ENCODE peak calls at places on chromosomes 4 and X, in seven cellular contexts. One of them, this sample, is unnamed.

GRCh38 chrX:153873282-153874090 is 12.5 kb downstream of the L1CAM start:
- DNase-seq in HS-27A: no peak
- DNase-seq in EH: no peak
- DNase-seq in hippocampal formation: no peak
- DNase-seq in HEK293T: no peak
- DNase-seq in activated T-cell treated with anti-CD3 and anti-CD28 coated beads, Interleukin-2, amount 50 U/mL, for 48 hours: no peak
- DNase-seq in NCI-H2081: no peak
- DNase-seq in this sample: no peak

GRCh38 chr4:123821861-123822260 is 425.3 kb downstream of the SPRY1 start:
- DNase-seq in HS-27A: no peak
- DNase-seq in EH: peak; percentile 83
- DNase-seq in hippocampal formation: no peak
- DNase-seq in HEK293T: no peak
- DNase-seq in activated T-cell treated with anti-CD3 and anti-CD28 coated beads, Interleukin-2, amount 50 U/mL, for 48 hours: no peak
- DNase-seq in NCI-H2081: no peak
- DNase-seq in this sample: no peak

GRCh38 chrX:129493643-129494042 is 29.6 kb downstream of the SMARCA1 start:
- DNase-seq in HS-27A: no peak
- DNase-seq in EH: peak; percentile 75
- DNase-seq in hippocampal formation: no peak
- DNase-seq in HEK293T: no peak
- DNase-seq in activated T-cell treated with anti-CD3 and anti-CD28 coated beads, Interleukin-2, amount 50 U/mL, for 48 hours: no peak
- DNase-seq in NCI-H2081: no peak
- DNase-seq in this sample: peak; percentile 42

GRCh38 chr4:135227842-135228241 is 1026.3 kb upstream of the PABPC4L start:
- DNase-seq in HS-27A: no peak
- DNase-seq in EH: no peak
- DNase-seq in hippocampal formation: no peak
- DNase-seq in HEK293T: no peak
- DNase-seq in activated T-cell treated with anti-CD3 and anti-CD28 coated beads, Interleukin-2, amount 50 U/mL, for 48 hours: no peak
- DNase-seq in NCI-H2081: no peak
- DNase-seq in this sample: no peak

GRCh38 chrX:129772796-129773431 is 6.8 kb upstream of the SASH3 start:
- DNase-seq in HS-27A: no peak
- DNase-seq in EH: no peak
- DNase-seq in hippocampal formation: no peak
- DNase-seq in HEK293T: no peak
- DNase-seq in activated T-cell treated with anti-CD3 and anti-CD28 coated beads, Interleukin-2, amount 50 U/mL, for 48 hours: no peak
- DNase-seq in NCI-H2081: no peak
- DNase-seq in this sample: no peak

GRCh38 chr4:76060506-76060905 is 14.0 kb upstream of the ART3 start:
- DNase-seq in HS-27A: no peak
- DNase-seq in EH: no peak
- DNase-seq in hippocampal formation: no peak
- DNase-seq in HEK293T: no peak
- DNase-seq in activated T-cell treated with anti-CD3 and anti-CD28 coated beads, Interleukin-2, amount 50 U/mL, for 48 hours: no peak
- DNase-seq in NCI-H2081: no peak
- DNase-seq in this sample: no peak

GRCh38 chr4:167234388-167234881 is at the start of gene SPOCK3:
- DNase-seq in HS-27A: no peak
- DNase-seq in EH: peak; percentile 5
- DNase-seq in hippocampal formation: peak; percentile 70
- DNase-seq in HEK293T: peak; percentile 51
- DNase-seq in activated T-cell treated with anti-CD3 and anti-CD28 coated beads, Interleukin-2, amount 50 U/mL, for 48 hours: no peak
- DNase-seq in NCI-H2081: peak; percentile 37
- DNase-seq in this sample: no peak

GRCh38 chrX:1385251-1385794 is 6.6 kb downstream of the SLC25A6 start:
- DNase-seq in HS-27A: no peak
- DNase-seq in EH: no peak
- DNase-seq in hippocampal formation: no peak
- DNase-seq in HEK293T: peak; percentile 1
- DNase-seq in activated T-cell treated with anti-CD3 and anti-CD28 coated beads, Interleukin-2, amount 50 U/mL, for 48 hours: no peak
- DNase-seq in NCI-H2081: no peak
- DNase-seq in this sample: no peak

GRCh38 chr4:16382571-16382970 is 156.3 kb upstream of the TAPT1 start:
- DNase-seq in HS-27A: no peak
- DNase-seq in EH: no peak
- DNase-seq in hippocampal formation: no peak
- DNase-seq in HEK293T: no peak
- DNase-seq in activated T-cell treated with anti-CD3 and anti-CD28 coated beads, Interleukin-2, amount 50 U/mL, for 48 hours: no peak
- DNase-seq in NCI-H2081: no peak
- DNase-seq in this sample: no peak

GRCh38 chr4:14920237-14920636 is 82.0 kb upstream of the CPEB2 start:
- DNase-seq in HS-27A: no peak
- DNase-seq in EH: no peak
- DNase-seq in hippocampal formation: no peak
- DNase-seq in HEK293T: no peak
- DNase-seq in activated T-cell treated with anti-CD3 and anti-CD28 coated beads, Interleukin-2, amount 50 U/mL, for 48 hours: no peak
- DNase-seq in NCI-H2081: no peak
- DNase-seq in this sample: no peak

GRCh38 chrX:31889028-31889427 is 817.2 kb upstream of the FTHL17 start:
- DNase-seq in HS-27A: no peak
- DNase-seq in EH: no peak
- DNase-seq in hippocampal formation: no peak
- DNase-seq in HEK293T: no peak
- DNase-seq in activated T-cell treated with anti-CD3 and anti-CD28 coated beads, Interleukin-2, amount 50 U/mL, for 48 hours: no peak
- DNase-seq in NCI-H2081: no peak
- DNase-seq in this sample: no peak

GRCh38 chr4:7194251-7195137 is 2.2 kb downstream of the SORCS2 start:
- DNase-seq in HS-27A: no peak
- DNase-seq in EH: peak; percentile 32
- DNase-seq in hippocampal formation: peak; percentile 58
- DNase-seq in HEK293T: no peak
- DNase-seq in activated T-cell treated with anti-CD3 and anti-CD28 coated beads, Interleukin-2, amount 50 U/mL, for 48 hours: peak; percentile 51
- DNase-seq in NCI-H2081: no peak
- DNase-seq in this sample: no peak

GRCh38 chr4:25677943-25678342 is 22.3 kb downstream of the SLC34A2 start:
- DNase-seq in HS-27A: no peak
- DNase-seq in EH: no peak
- DNase-seq in hippocampal formation: no peak
- DNase-seq in HEK293T: no peak
- DNase-seq in activated T-cell treated with anti-CD3 and anti-CD28 coated beads, Interleukin-2, amount 50 U/mL, for 48 hours: no peak
- DNase-seq in NCI-H2081: no peak
- DNase-seq in this sample: no peak

GRCh38 chr4:180695851-180696250 is 1547.4 kb upstream of the TENM3 start:
- DNase-seq in HS-27A: no peak
- DNase-seq in EH: peak; percentile 11
- DNase-seq in hippocampal formation: no peak
- DNase-seq in HEK293T: no peak
- DNase-seq in activated T-cell treated with anti-CD3 and anti-CD28 coated beads, Interleukin-2, amount 50 U/mL, for 48 hours: no peak
- DNase-seq in NCI-H2081: no peak
- DNase-seq in this sample: peak; percentile 76